ENCODE peak calls at places on chromosomes 3 and 15, in seven cellular contexts. G is K562, K is kidney, L is A673, T is endothelial cell of umbilical vein, D is uterus, F is ovary. Y is an unnamed sample. For H3K9me3, the result is how much of the 10 kb centered on the place peaks cover.

GRCh38 chr3:171763392-171763791 is 46.9 kb downstream of the PLD1 start:
- DNase-seq in G (no peak), F (no peak), D (no peak), T (no peak), K (no peak), L (no peak), Y (no peak)

GRCh38 chr3:128736598-128736997 is 10.6 kb downstream of the RAB7A start:
- DNase-seq in D (no peak), F (no peak), G (no peak), K (no peak), L (no peak), T (no peak), Y (no peak)

GRCh38 chr3:165607221-165607620 is 230.0 kb downstream of the BCHE start:
- DNase-seq in G (no peak), L (no peak), K (no peak), F (no peak), T (no peak), D (no peak), Y (no peak)

GRCh38 chr3:20878676-20879075 is 692.7 kb upstream of the SGO1 start:
- DNase-seq in T (no peak), F (no peak), G (no peak), D (no peak), L (no peak), K (no peak), Y (no peak)

GRCh38 chr3:112639451-112640332 is 1.3 kb downstream of the CCDC80 start:
- DNase-seq in F (peak), K (no peak), T (no peak), L (no peak), G (no peak), D (peak), Y (no peak)

GRCh38 chr3:126850370-126851085 is 132.4 kb upstream of the PLXNA1 start:
- DNase-seq in D (no peak), G (no peak), L (no peak), T (no peak), F (peak), K (no peak), Y (no peak)

GRCh38 chr3:156750874-156751245 is 75.3 kb upstream of the LEKR1 start:
- DNase-seq in K (no peak), L (peak), D (no peak), G (no peak), F (no peak), T (no peak), Y (no peak)

GRCh38 chr3:15812183-15812582 is 14.4 kb upstream of the ANKRD28 start:
- DNase-seq in D (no peak), K (no peak), F (no peak), T (peak), G (no peak), L (peak), Y (no peak)

GRCh38 chr3:52291508-52292181 is 4.0 kb downstream of the GLYCTK start:
- DNase-seq in G (no peak), F (no peak), T (no peak), L (no peak), K (peak), D (no peak), Y (no peak)

GRCh38 chr3:179882322-179882721 is 154.4 kb downstream of the PEX5L start:
- DNase-seq in T (peak), D (no peak), L (no peak), F (no peak), G (no peak), K (no peak), Y (no peak)

GRCh38 chr15:83193721-83194120 is 13.9 kb downstream of the HDGFL3 start:
- DNase-seq in K (no peak), F (no peak), D (no peak), G (no peak), T (no peak), L (no peak), Y (no peak)

GRCh38 chr15:97783240-97783639 is 177.3 kb upstream of the ARRDC4 start:
- DNase-seq in D (no peak), G (no peak), L (no peak), T (no peak), K (no peak), F (no peak), Y (no peak)

GRCh38 chr3:187473778-187474406 is 105.7 kb downstream of the RTP4 start:
- DNase-seq in T (no peak), D (no peak), K (no peak), L (no peak), F (no peak), G (no peak), Y (no peak)
- H3K9me3 ChIP-seq in T (under half), D (under half), K (under half), L (under half), F (under half), G (under half), Y (under half)

GRCh38 chr3:77577264-77577663 is 537.4 kb downstream of the ROBO2 start:
- DNase-seq in G (no peak), F (no peak), K (no peak), D (no peak), L (peak), T (no peak), Y (no peak)
- H3K9me3 ChIP-seq in G (under half), F (under half), K (under half), D (under half), L (under half), T (under half), Y (under half)

DNA sequence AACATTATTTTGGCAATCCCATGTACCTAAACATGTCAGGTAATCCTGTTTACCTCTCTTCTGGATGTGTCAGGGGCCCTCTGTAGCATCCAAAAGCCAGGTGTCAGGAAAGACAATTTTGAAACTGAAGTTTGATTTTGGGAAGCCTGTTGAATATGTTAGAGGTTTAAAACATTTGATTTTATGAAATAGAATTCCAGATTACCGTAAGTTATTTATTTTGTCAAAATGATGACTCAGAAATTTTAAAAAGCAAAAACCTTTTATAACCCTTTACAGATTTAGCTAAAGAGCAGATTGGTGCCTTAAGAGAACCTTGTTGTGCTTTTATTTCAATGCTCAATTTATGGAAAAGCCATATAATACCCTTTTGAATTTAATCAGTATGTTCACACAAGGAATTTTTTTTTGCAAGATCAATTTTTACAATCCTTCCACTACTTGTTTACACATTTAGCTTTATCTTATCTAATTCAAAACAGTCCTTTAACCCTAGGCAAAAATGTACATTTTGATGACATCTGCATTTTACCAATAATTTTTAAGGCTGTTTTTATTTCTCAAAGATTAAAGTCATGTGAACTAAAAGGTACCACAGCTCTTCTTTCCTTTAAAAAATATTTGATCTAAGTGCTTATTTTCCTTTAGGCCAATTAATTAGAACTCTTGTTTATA is 10.0 kb downstream of the KIF15 start:
- DNase-seq in G (no peak), K (no peak), T (no peak), D (no peak), F (no peak), L (no peak), Y (no peak)
- H3K9me3 ChIP-seq in G (under half), K (under half), T (under half), D (under half), F (under half), L (under half), Y (under half)

DNA sequence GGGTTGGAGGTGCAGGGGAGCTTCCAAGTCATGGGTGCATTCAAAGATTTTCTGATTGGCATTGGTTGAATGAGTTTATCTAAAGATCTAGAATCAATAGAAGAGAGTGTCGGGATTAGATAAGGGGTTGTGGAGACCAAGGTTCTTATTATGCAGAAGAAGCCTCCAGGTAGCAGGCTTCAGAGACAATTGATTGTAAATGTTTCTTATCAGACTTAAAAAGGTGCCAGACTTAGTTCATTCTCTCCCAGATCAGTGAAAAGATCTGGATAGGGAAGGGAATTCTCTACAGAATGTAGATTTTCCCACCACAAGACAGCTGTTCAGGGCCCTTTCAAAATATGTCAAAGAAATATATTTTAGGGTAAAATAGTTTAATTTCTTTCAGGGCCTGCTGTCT is 129.5 kb downstream of the LIPC start:
- DNase-seq in F (no peak), L (no peak), K (no peak), D (no peak), G (no peak), T (no peak), Y (no peak)
- H3K9me3 ChIP-seq in F (under half), L (under half), K (under half), D (under half), G (under half), T (under half), Y (under half)

DNA sequence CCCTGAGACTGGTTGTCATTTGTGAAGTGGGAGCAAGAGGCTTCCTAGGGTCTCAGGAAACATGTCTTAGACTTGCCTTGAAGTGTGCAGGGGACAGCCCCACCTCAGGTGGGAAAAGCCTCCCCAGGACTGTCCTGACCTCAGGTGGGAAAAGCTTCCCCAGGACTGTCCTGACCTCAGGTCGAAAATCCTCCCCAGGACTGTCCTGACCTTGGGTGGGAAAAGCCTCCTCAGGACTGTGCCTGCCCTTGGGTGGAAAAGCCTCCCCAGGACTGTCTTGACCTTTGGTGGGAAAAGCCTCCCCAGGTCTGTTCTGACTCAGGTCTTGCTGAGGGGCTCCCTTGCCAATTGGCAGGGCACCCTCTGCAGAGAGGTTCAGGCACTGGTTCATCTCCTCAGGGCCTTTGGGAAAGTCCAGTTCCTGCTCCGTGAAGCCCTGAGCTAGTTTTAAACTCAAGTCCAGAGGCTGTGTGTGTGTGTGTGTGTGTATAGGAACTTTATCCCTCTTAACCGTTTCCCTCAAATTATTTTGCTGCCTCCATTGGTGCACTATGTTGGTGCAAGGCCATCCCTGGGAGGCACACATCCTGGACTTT is 64.7 kb downstream of the WNT7A start:
- DNase-seq in D (no peak), L (no peak), K (no peak), F (no peak), G (no peak), T (no peak), Y (no peak)
- H3K9me3 ChIP-seq in D (under half), L (under half), K (under half), F (under half), G (under half), T (under half), Y (under half)

GRCh38 chr15:22240403-22240802 is 160.1 kb downstream of the OR4M2 start:
- DNase-seq in G (no peak), K (no peak), F (no peak), T (no peak), D (no peak), L (no peak), Y (no peak)
- H3K9me3 ChIP-seq in G (under half), K (under half), F (under half), T (under half), D (under half), L (half or more), Y (under half)

GRCh38 chr3:140794507-140794906 is 116.6 kb downstream of the TRIM42 start:
- DNase-seq in G (no peak), L (no peak), T (no peak), D (no peak), F (no peak), K (no peak), Y (no peak)
- H3K9me3 ChIP-seq in G (under half), L (under half), T (under half), D (under half), F (under half), K (under half), Y (under half)